ENCODE peak calls at places on chromosomes 3 and 15, in eight cellular contexts. One of them, this sample, is unnamed.

GRCh38 chr3:69772152-69772867 is 33.0 kb downstream of the MITF start:
- DNase-seq in nucleus accumbens: no peak
- DNase-seq in nephron progenitor cell: no peak
- DNase-seq in mesothelial cell of epicardium: no peak
- DNase-seq in T-helper 9 cell: no peak
- DNase-seq in upper lobe of right lung: no peak
- DNase-seq in fibroblast of the aortic adventitia: no peak
- DNase-seq in activated CD4-positive, alpha-beta T cell treated with anti-CD3 and anti-CD28 coated beads for 24 hours: no peak
- DNase-seq in this sample: no peak

GRCh38 chr3:35663471-35663870 is 24.1 kb downstream of the ARPP21 start:
- DNase-seq in fibroblast of the aortic adventitia: no peak
- DNase-seq in T-helper 9 cell: no peak
- DNase-seq in upper lobe of right lung: no peak
- DNase-seq in nephron progenitor cell: no peak
- DNase-seq in activated CD4-positive, alpha-beta T cell treated with anti-CD3 and anti-CD28 coated beads for 24 hours: no peak
- DNase-seq in mesothelial cell of epicardium: no peak
- DNase-seq in nucleus accumbens: no peak
- DNase-seq in this sample: no peak

GRCh38 chr3:69182588-69183299 is 60.3 kb upstream of the LMOD3 start:
- DNase-seq in activated CD4-positive, alpha-beta T cell treated with anti-CD3 and anti-CD28 coated beads for 24 hours: no peak
- DNase-seq in mesothelial cell of epicardium: no peak
- DNase-seq in nephron progenitor cell: no peak
- DNase-seq in fibroblast of the aortic adventitia: peak
- DNase-seq in T-helper 9 cell: no peak
- DNase-seq in upper lobe of right lung: no peak
- DNase-seq in nucleus accumbens: no peak
- DNase-seq in this sample: peak

GRCh38 chr3:122076414-122077292 is 21.5 kb downstream of the CD86 start:
- DNase-seq in mesothelial cell of epicardium: no peak
- DNase-seq in upper lobe of right lung: no peak
- DNase-seq in nucleus accumbens: no peak
- DNase-seq in activated CD4-positive, alpha-beta T cell treated with anti-CD3 and anti-CD28 coated beads for 24 hours: no peak
- DNase-seq in fibroblast of the aortic adventitia: no peak
- DNase-seq in nephron progenitor cell: no peak
- DNase-seq in T-helper 9 cell: no peak
- DNase-seq in this sample: no peak

GRCh38 chr3:111539351-111540331 is 2.4 kb upstream of the CD96 start:
- DNase-seq in upper lobe of right lung: peak
- DNase-seq in activated CD4-positive, alpha-beta T cell treated with anti-CD3 and anti-CD28 coated beads for 24 hours: peak
- DNase-seq in nucleus accumbens: peak
- DNase-seq in fibroblast of the aortic adventitia: peak
- DNase-seq in mesothelial cell of epicardium: peak
- DNase-seq in T-helper 9 cell: peak
- DNase-seq in nephron progenitor cell: peak
- DNase-seq in this sample: peak

GRCh38 chr3:153045150-153045549 is 116.9 kb upstream of the RAP2B start:
- DNase-seq in upper lobe of right lung: no peak
- DNase-seq in activated CD4-positive, alpha-beta T cell treated with anti-CD3 and anti-CD28 coated beads for 24 hours: no peak
- DNase-seq in T-helper 9 cell: no peak
- DNase-seq in fibroblast of the aortic adventitia: peak
- DNase-seq in nucleus accumbens: no peak
- DNase-seq in nephron progenitor cell: no peak
- DNase-seq in mesothelial cell of epicardium: no peak
- DNase-seq in this sample: no peak

GRCh38 chr3:22594990-22595389 is 608.1 kb upstream of the UBE2E2 start:
- DNase-seq in upper lobe of right lung: no peak
- DNase-seq in nucleus accumbens: no peak
- DNase-seq in nephron progenitor cell: no peak
- DNase-seq in fibroblast of the aortic adventitia: no peak
- DNase-seq in activated CD4-positive, alpha-beta T cell treated with anti-CD3 and anti-CD28 coated beads for 24 hours: no peak
- DNase-seq in mesothelial cell of epicardium: no peak
- DNase-seq in T-helper 9 cell: no peak
- DNase-seq in this sample: no peak

GRCh38 chr3:53708001-53708621 is 138.1 kb downstream of the CHDH start:
- DNase-seq in activated CD4-positive, alpha-beta T cell treated with anti-CD3 and anti-CD28 coated beads for 24 hours: no peak
- DNase-seq in nucleus accumbens: no peak
- DNase-seq in mesothelial cell of epicardium: no peak
- DNase-seq in nephron progenitor cell: no peak
- DNase-seq in T-helper 9 cell: no peak
- DNase-seq in fibroblast of the aortic adventitia: no peak
- DNase-seq in upper lobe of right lung: peak
- DNase-seq in this sample: no peak

GRCh38 chr3:193772389-193772788 is 179.4 kb downstream of the OPA1 start:
- DNase-seq in nephron progenitor cell: no peak
- DNase-seq in T-helper 9 cell: no peak
- DNase-seq in activated CD4-positive, alpha-beta T cell treated with anti-CD3 and anti-CD28 coated beads for 24 hours: no peak
- DNase-seq in upper lobe of right lung: no peak
- DNase-seq in fibroblast of the aortic adventitia: no peak
- DNase-seq in nucleus accumbens: no peak
- DNase-seq in mesothelial cell of epicardium: no peak
- DNase-seq in this sample: no peak

GRCh38 chr15:29094711-29095110 is 174.9 kb downstream of the NSMCE3 start:
- DNase-seq in mesothelial cell of epicardium: no peak
- DNase-seq in activated CD4-positive, alpha-beta T cell treated with anti-CD3 and anti-CD28 coated beads for 24 hours: no peak
- DNase-seq in nucleus accumbens: no peak
- DNase-seq in fibroblast of the aortic adventitia: no peak
- DNase-seq in nephron progenitor cell: no peak
- DNase-seq in T-helper 9 cell: no peak
- DNase-seq in upper lobe of right lung: no peak
- DNase-seq in this sample: no peak

GRCh38 chr3:4533489-4534443 is 40.6 kb downstream of the ITPR1 start:
- DNase-seq in fibroblast of the aortic adventitia: no peak
- DNase-seq in upper lobe of right lung: peak
- DNase-seq in nephron progenitor cell: peak
- DNase-seq in mesothelial cell of epicardium: no peak
- DNase-seq in activated CD4-positive, alpha-beta T cell treated with anti-CD3 and anti-CD28 coated beads for 24 hours: no peak
- DNase-seq in nucleus accumbens: no peak
- DNase-seq in T-helper 9 cell: no peak
- DNase-seq in this sample: no peak

GRCh38 chr15:47717036-47717611 is at the start of gene SEMA6D:
- DNase-seq in nephron progenitor cell: peak
- DNase-seq in activated CD4-positive, alpha-beta T cell treated with anti-CD3 and anti-CD28 coated beads for 24 hours: no peak
- DNase-seq in upper lobe of right lung: peak
- DNase-seq in mesothelial cell of epicardium: peak
- DNase-seq in T-helper 9 cell: no peak
- DNase-seq in nucleus accumbens: peak
- DNase-seq in fibroblast of the aortic adventitia: peak
- DNase-seq in this sample: peak

GRCh38 chr3:111715911-111716523 is 120.9 kb upstream of the ZBED2 start:
- DNase-seq in nucleus accumbens: no peak
- DNase-seq in T-helper 9 cell: peak
- DNase-seq in mesothelial cell of epicardium: peak
- DNase-seq in activated CD4-positive, alpha-beta T cell treated with anti-CD3 and anti-CD28 coated beads for 24 hours: no peak
- DNase-seq in upper lobe of right lung: no peak
- DNase-seq in fibroblast of the aortic adventitia: peak
- DNase-seq in nephron progenitor cell: peak
- DNase-seq in this sample: peak

GRCh38 chr3:123789760-123790159 is 94.4 kb downstream of the MYLK start:
- DNase-seq in activated CD4-positive, alpha-beta T cell treated with anti-CD3 and anti-CD28 coated beads for 24 hours: no peak
- DNase-seq in mesothelial cell of epicardium: no peak
- DNase-seq in nucleus accumbens: no peak
- DNase-seq in nephron progenitor cell: no peak
- DNase-seq in upper lobe of right lung: no peak
- DNase-seq in fibroblast of the aortic adventitia: peak
- DNase-seq in T-helper 9 cell: no peak
- DNase-seq in this sample: peak

GRCh38 chr3:192128922-192129321 is 598.4 kb downstream of the FGF12 start:
- DNase-seq in upper lobe of right lung: no peak
- DNase-seq in nephron progenitor cell: no peak
- DNase-seq in T-helper 9 cell: no peak
- DNase-seq in nucleus accumbens: no peak
- DNase-seq in mesothelial cell of epicardium: no peak
- DNase-seq in fibroblast of the aortic adventitia: no peak
- DNase-seq in activated CD4-positive, alpha-beta T cell treated with anti-CD3 and anti-CD28 coated beads for 24 hours: no peak
- DNase-seq in this sample: no peak

GRCh38 chr3:53804697-53805462 is 41.3 kb downstream of the CHDH start:
- DNase-seq in fibroblast of the aortic adventitia: peak
- DNase-seq in upper lobe of right lung: peak
- DNase-seq in nucleus accumbens: no peak
- DNase-seq in mesothelial cell of epicardium: no peak
- DNase-seq in nephron progenitor cell: no peak
- DNase-seq in T-helper 9 cell: no peak
- DNase-seq in activated CD4-positive, alpha-beta T cell treated with anti-CD3 and anti-CD28 coated beads for 24 hours: no peak
- DNase-seq in this sample: peak

GRCh38 chr3:125591116-125591755 is 4.1 kb downstream of the OSBPL11 start:
- DNase-seq in upper lobe of right lung: no peak
- DNase-seq in mesothelial cell of epicardium: no peak
- DNase-seq in fibroblast of the aortic adventitia: peak
- DNase-seq in activated CD4-positive, alpha-beta T cell treated with anti-CD3 and anti-CD28 coated beads for 24 hours: no peak
- DNase-seq in nephron progenitor cell: no peak
- DNase-seq in T-helper 9 cell: no peak
- DNase-seq in nucleus accumbens: no peak
- DNase-seq in this sample: peak

GRCh38 chr15:90343391-90343790 is 8.7 kb upstream of the ZNF774 start:
- DNase-seq in nephron progenitor cell: no peak
- DNase-seq in mesothelial cell of epicardium: no peak
- DNase-seq in nucleus accumbens: no peak
- DNase-seq in upper lobe of right lung: no peak
- DNase-seq in activated CD4-positive, alpha-beta T cell treated with anti-CD3 and anti-CD28 coated beads for 24 hours: no peak
- DNase-seq in fibroblast of the aortic adventitia: peak
- DNase-seq in T-helper 9 cell: no peak
- DNase-seq in this sample: peak

GRCh38 chr15:73464602-73465001 is 21.6 kb downstream of the REC114 start:
- DNase-seq in fibroblast of the aortic adventitia: no peak
- DNase-seq in activated CD4-positive, alpha-beta T cell treated with anti-CD3 and anti-CD28 coated beads for 24 hours: no peak
- DNase-seq in nephron progenitor cell: no peak
- DNase-seq in mesothelial cell of epicardium: no peak
- DNase-seq in upper lobe of right lung: no peak
- DNase-seq in nucleus accumbens: no peak
- DNase-seq in T-helper 9 cell: no peak
- DNase-seq in this sample: no peak

GRCh38 chr15:64334530-64334929 is 21.4 kb downstream of the CSNK1G1 start:
- DNase-seq in mesothelial cell of epicardium: no peak
- DNase-seq in nephron progenitor cell: no peak
- DNase-seq in upper lobe of right lung: no peak
- DNase-seq in T-helper 9 cell: peak
- DNase-seq in activated CD4-positive, alpha-beta T cell treated with anti-CD3 and anti-CD28 coated beads for 24 hours: no peak
- DNase-seq in nucleus accumbens: no peak
- DNase-seq in fibroblast of the aortic adventitia: no peak
- DNase-seq in this sample: no peak

GRCh38 chr3:172241385-172241784 is 202.0 kb downstream of the FNDC3B start:
- DNase-seq in nephron progenitor cell: no peak
- DNase-seq in nucleus accumbens: no peak
- DNase-seq in T-helper 9 cell: no peak
- DNase-seq in upper lobe of right lung: no peak
- DNase-seq in fibroblast of the aortic adventitia: no peak
- DNase-seq in activated CD4-positive, alpha-beta T cell treated with anti-CD3 and anti-CD28 coated beads for 24 hours: no peak
- DNase-seq in mesothelial cell of epicardium: no peak
- DNase-seq in this sample: no peak

GRCh38 chr3:184691397-184692131 is 20.3 kb downstream of the MAGEF1 start:
- DNase-seq in fibroblast of the aortic adventitia: peak
- DNase-seq in mesothelial cell of epicardium: no peak
- DNase-seq in nephron progenitor cell: peak
- DNase-seq in upper lobe of right lung: no peak
- DNase-seq in T-helper 9 cell: no peak
- DNase-seq in nucleus accumbens: no peak
- DNase-seq in activated CD4-positive, alpha-beta T cell treated with anti-CD3 and anti-CD28 coated beads for 24 hours: no peak
- DNase-seq in this sample: peak

GRCh38 chr15:33729648-33730047 is 238.6 kb upstream of the CHRM5 start:
- DNase-seq in upper lobe of right lung: no peak
- DNase-seq in fibroblast of the aortic adventitia: peak
- DNase-seq in mesothelial cell of epicardium: no peak
- DNase-seq in nucleus accumbens: no peak
- DNase-seq in activated CD4-positive, alpha-beta T cell treated with anti-CD3 and anti-CD28 coated beads for 24 hours: no peak
- DNase-seq in T-helper 9 cell: no peak
- DNase-seq in nephron progenitor cell: no peak
- DNase-seq in this sample: peak

GRCh38 chr15:74396445-74397238 is 29.2 kb upstream of the CYP11A1 start:
- DNase-seq in T-helper 9 cell: no peak
- DNase-seq in activated CD4-positive, alpha-beta T cell treated with anti-CD3 and anti-CD28 coated beads for 24 hours: no peak
- DNase-seq in mesothelial cell of epicardium: no peak
- DNase-seq in nephron progenitor cell: no peak
- DNase-seq in fibroblast of the aortic adventitia: peak
- DNase-seq in nucleus accumbens: no peak
- DNase-seq in upper lobe of right lung: no peak
- DNase-seq in this sample: peak

GRCh38 chr3:33758874-33759273 is 39.6 kb upstream of the PDCD6IP start:
- DNase-seq in nucleus accumbens: no peak
- DNase-seq in T-helper 9 cell: no peak
- DNase-seq in nephron progenitor cell: no peak
- DNase-seq in upper lobe of right lung: no peak
- DNase-seq in activated CD4-positive, alpha-beta T cell treated with anti-CD3 and anti-CD28 coated beads for 24 hours: no peak
- DNase-seq in mesothelial cell of epicardium: no peak
- DNase-seq in fibroblast of the aortic adventitia: no peak
- DNase-seq in this sample: peak

GRCh38 chr15:49282366-49282765 is 112.3 kb downstream of the GALK2 start:
- DNase-seq in T-helper 9 cell: no peak
- DNase-seq in nephron progenitor cell: no peak
- DNase-seq in fibroblast of the aortic adventitia: peak
- DNase-seq in mesothelial cell of epicardium: no peak
- DNase-seq in activated CD4-positive, alpha-beta T cell treated with anti-CD3 and anti-CD28 coated beads for 24 hours: no peak
- DNase-seq in upper lobe of right lung: no peak
- DNase-seq in nucleus accumbens: no peak
- DNase-seq in this sample: peak

GRCh38 chr3:52078781-52079560 is 22.6 kb upstream of the DUSP7 start:
- DNase-seq in mesothelial cell of epicardium: no peak
- DNase-seq in upper lobe of right lung: no peak
- DNase-seq in T-helper 9 cell: no peak
- DNase-seq in nucleus accumbens: no peak
- DNase-seq in fibroblast of the aortic adventitia: no peak
- DNase-seq in nephron progenitor cell: no peak
- DNase-seq in activated CD4-positive, alpha-beta T cell treated with anti-CD3 and anti-CD28 coated beads for 24 hours: no peak
- DNase-seq in this sample: no peak